ENCODE peak calls at places on chromosomes 11 and 22, in four cellular contexts. K is H1, J is GM12878, H is K562. D is an unnamed sample.

GRCh38 chr22:31040542-31041398 is 40.3 kb upstream of the SMTN start:
- DNase-seq in H (no peak), J (no peak), K (no peak), D (no peak)

GRCh38 chr11:103586756-103587155 is 449.7 kb upstream of the DDI1 start:
- DNase-seq in J (no peak), K (no peak), H (no peak), D (no peak)

GRCh38 chr22:38987171-38987895 is 5.2 kb downstream of the APOBEC3B start:
- DNase-seq in J (no peak), H (no peak), K (no peak), D (no peak)

GRCh38 chr11:70948855-70949551 is 303.4 kb downstream of the SHANK2 start:
- DNase-seq in K (no peak), H (no peak), J (no peak), D (no peak)

GRCh38 chr22:46584081-46584903 is 35.9 kb upstream of the GRAMD4 start:
- DNase-seq in J (no peak), H (no peak), K (no peak), D (no peak)

GRCh38 chr11:70247042-70247709 is 23.3 kb upstream of the PPFIA1 start:
- DNase-seq in H (no peak), J (no peak), K (no peak), D (no peak)

GRCh38 chr22:45105281-45105700 is 58.4 kb upstream of the NUP50 start:
- DNase-seq in J (no peak), K (no peak), H (no peak), D (peak)

GRCh38 chr22:23110190-23110921 is 31.4 kb downstream of the RSPH14 start:
- DNase-seq in K (no peak), H (peak), J (no peak), D (no peak)

GRCh38 chr11:17743026-17743807 is 8.6 kb downstream of the KCNC1 start:
- DNase-seq in J (no peak), K (no peak), H (no peak), D (no peak)

GRCh38 chr11:43639224-43639623 is 41.3 kb upstream of the HSD17B12 start:
- DNase-seq in J (no peak), K (no peak), H (no peak), D (no peak)

GRCh38 chr11:77090046-77090372 is 12.6 kb upstream of the OMP start:
- DNase-seq in J (no peak), H (no peak), K (no peak), D (no peak)

GRCh38 chr11:40877981-40878380 is 581.5 kb downstream of the LRRC4C start:
- DNase-seq in J (no peak), H (no peak), K (no peak), D (no peak)

GRCh38 chr11:46541593-46542371 is 52.0 kb downstream of the AMBRA1 start:
- DNase-seq in J (no peak), H (peak), K (no peak), D (no peak)

GRCh38 chr22:27985323-27986275 is 66.5 kb upstream of the PITPNB start:
- DNase-seq in K (no peak), H (no peak), J (no peak), D (no peak)

DNA sequence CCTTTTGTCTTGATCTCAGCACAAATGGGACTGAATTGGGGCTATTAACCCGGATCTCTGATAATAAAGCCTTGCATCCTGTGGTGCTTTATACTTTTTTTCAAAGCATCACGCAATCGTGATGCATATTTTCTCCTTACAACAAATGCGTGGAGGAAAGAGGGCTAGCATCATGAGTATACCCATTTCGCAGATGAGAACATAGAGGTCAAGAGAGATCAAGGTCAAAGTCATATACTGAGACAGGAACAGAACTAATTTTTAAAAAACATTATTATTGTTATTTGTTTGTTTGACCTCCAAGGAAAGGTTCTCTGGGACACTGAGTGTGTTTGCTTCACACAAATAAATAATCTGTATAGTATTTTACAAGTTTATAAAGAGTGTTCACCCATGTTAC is 191.2 kb downstream of the ST3GAL4 start:
- DNase-seq in K (no peak), H (no peak), J (no peak), D (no peak)
- TF ChIP-seq HDAC6 in K (no peak), H (no peak), J (no peak), D (no peak)

GRCh38 chr11:32382339-32383049 is 52.8 kb downstream of the WT1 start:
- DNase-seq in J (no peak), K (no peak), H (no peak), D (no peak)

GRCh38 chr11:32390712-32391111 is 44.6 kb downstream of the WT1 start:
- DNase-seq in H (no peak), K (no peak), J (no peak), D (no peak)

GRCh38 chr11:32385998-32386397 is 49.3 kb downstream of the WT1 start:
- DNase-seq in K (peak), J (no peak), H (peak), D (peak)

GRCh38 chr11:32388871-32389770 is 46.2 kb downstream of the WT1 start:
- DNase-seq in J (no peak), K (no peak), H (no peak), D (no peak)

DNA sequence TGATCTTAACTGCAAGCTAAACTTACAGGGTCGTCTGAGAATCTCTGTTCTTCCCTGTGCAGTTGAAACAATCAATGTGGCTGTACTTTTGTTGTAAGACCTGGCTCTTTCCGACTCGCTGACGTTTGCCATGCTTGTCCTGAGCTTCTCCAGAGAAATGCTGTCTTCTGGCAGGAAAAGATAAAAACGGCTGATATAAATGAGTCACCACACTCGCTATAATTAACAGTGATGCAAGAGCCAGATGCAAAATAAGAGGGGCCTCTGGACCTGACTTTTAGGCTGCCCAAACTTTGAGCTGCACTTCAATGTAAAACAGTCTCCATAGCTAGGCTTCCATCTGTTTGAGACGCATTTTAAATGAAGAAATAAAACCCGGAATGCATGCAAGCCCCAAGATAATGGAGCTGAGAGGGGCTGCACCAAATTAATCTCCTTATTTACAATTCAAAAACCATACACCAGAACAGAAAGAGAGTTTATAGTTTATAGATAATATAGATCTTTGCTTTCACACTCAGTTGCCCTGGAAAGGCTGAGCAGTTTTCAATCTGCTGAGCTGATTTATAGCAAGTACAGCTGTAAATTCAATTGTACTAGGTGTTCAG is 48.5 kb downstream of the WT1 start:
- DNase-seq in K (no peak), J (no peak), H (peak), D (no peak)
- TF ChIP-seq EP300 in K (no peak), J (no peak), H (peak), D (no peak)

GRCh38 chr11:121578216-121579063 is 125.7 kb upstream of the SORL1-AS1 start:
- DNase-seq in K (no peak), J (no peak), H (no peak), D (no peak)
- TF ChIP-seq HDAC6 in K (no peak), J (no peak), H (no peak), D (no peak)

DNA sequence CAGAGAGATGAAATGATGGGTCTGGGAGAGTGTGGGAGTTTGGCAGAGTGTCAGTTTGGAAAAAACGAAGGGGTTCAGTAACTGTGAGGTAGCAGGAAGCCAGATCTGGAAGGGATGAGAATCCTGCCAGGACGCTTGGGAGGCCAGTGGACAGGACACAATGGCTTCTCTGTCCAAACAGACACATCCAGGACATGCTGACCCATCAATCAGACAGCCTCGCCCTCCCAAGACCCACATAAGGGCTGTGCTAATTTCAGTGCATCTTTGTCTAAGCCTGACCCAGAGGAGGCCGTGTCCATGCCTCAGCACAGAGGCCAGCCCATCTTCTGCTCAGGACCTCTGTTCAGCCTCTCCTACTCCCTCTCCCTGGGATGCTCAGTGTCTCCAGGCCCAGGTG is 576.5 kb upstream of the B3GAT1 start:
- DNase-seq in H (no peak), J (no peak), K (no peak), D (no peak)
- TF ChIP-seq EP300 in H (no peak), J (no peak), K (no peak), D (no peak)

DNA sequence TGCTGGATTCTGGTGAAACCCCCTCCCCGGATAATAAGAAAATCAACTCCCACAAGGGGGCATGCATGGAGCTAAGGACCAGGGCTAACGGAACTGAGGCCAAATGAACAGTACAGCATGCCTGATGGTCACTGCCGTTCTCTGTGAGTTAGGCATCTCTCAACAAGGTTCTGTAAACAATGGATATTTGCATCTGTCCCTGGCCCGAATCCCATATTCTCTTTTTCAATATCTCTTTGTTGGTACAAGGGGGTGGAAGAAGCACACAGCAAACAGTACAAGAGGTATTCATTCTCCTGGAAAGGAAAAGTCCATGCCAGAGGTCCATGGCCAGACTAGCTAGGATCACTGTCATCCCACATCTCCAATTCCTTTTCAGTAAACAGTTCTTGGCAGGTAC is 32.2 kb upstream of the APOA1 start:
- DNase-seq in K (no peak), J (no peak), H (no peak), D (peak)
- TF ChIP-seq HDAC6 in K (no peak), J (no peak), H (no peak), D (no peak)

GRCh38 chr11:69130586-69131566 is 24.9 kb upstream of the SMIM38 start:
- DNase-seq in K (no peak), H (no peak), J (no peak), D (no peak)
- TF ChIP-seq EP300 in K (no peak), H (no peak), J (no peak), D (no peak)

DNA sequence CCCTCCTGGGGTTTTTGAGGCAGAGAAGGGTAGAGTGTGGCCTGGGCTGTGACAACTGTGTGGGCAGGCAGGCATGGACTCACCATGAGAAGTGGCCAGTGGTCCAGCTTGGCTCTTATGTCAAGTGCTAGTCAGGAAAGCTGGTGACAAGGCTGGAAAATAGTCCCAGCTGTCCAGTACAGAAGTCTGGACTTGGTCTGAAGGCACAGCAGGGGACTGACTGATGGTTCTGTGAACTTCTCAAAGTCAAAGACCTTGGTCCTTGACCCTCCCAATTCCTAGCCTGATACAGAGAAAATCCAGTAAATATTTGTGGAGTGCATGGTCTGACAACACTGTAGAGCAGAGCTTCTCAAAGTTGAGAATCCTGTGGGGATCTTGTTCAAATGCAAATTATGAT is 1.7 kb downstream of the PPFIBP2 start:
- DNase-seq in K (no peak), J (no peak), H (no peak), D (peak)
- TF ChIP-seq HDAC6 in K (no peak), J (no peak), H (no peak), D (no peak)

GRCh38 chr22:50497093-50497492 is 10.4 kb downstream of the LMF2 start:
- DNase-seq in J (no peak), H (no peak), K (no peak), D (no peak)

GRCh38 chr22:50502628-50503474 is 4.7 kb downstream of the LMF2 start:
- DNase-seq in K (no peak), H (no peak), J (no peak), D (no peak)

GRCh38 chr22:50500452-50500851 is 7.0 kb downstream of the LMF2 start:
- DNase-seq in H (no peak), J (no peak), K (no peak), D (no peak)

GRCh38 chr22:50502096-50502495 is 5.4 kb downstream of the LMF2 start:
- DNase-seq in H (no peak), K (no peak), J (no peak), D (no peak)

DNA sequence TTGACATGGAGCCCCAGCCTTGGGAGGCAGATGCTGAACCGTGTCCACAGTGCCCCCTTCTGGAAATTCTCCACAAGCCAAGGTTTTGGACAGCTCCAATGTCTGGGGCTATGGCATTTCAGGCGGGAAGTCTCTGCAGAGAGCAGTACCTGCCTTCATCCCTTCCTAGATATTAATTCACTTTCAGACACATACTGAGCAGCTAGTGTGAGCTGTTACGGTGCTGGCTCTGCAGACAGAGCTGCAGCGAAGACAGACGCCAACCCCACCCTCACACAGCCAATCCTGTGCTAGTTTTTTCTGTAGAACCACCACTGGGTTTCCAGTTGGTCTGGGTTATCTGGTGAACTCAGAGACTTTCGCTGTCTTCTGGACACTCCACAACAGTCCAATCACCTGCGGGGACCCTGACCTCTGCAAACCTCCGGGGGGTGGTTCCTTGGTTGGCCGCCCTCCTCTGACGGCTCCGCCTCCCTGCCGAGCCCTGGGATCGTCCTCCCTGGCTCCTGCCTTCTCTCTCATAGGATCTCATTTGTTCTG is 9.1 kb downstream of the LMF2 start:
- DNase-seq in J (no peak), K (peak), H (peak), D (peak)
- TF ChIP-seq EP300 in J (no peak), K (no peak), H (no peak), D (no peak)